ENCODE peak calls at places on chromosomes 16 and 17, in ten cellular contexts. One of them, this sample, is unnamed.

GRCh38 chr17:39676198-39676819 is 8.1 kb downstream of the PNMT start:
- DNase-seq in SK-N-SH: no peak
- DNase-seq in mucosa of descending colon: peak; percentile 89
- DNase-seq in esophagus squamous epithelium: no peak
- DNase-seq in retinal pigment epithelial cell: no peak
- DNase-seq in GM06990: peak; percentile 44
- DNase-seq in DND-41: peak; percentile 21
- DNase-seq in fibroblast of lung: no peak
- DNase-seq in adrenal gland: no peak
- DNase-seq in Calu3: peak; percentile 100
- DNase-seq in this sample: no peak

GRCh38 chr16:30113031-30113710 is at the start of gene GDPD3:
- DNase-seq in adrenal gland: peak; percentile 76
- DNase-seq in DND-41: no peak
- DNase-seq in GM06990: peak; percentile 31
- DNase-seq in SK-N-SH: no peak
- DNase-seq in Calu3: peak; percentile 74
- DNase-seq in mucosa of descending colon: peak; percentile 92
- DNase-seq in fibroblast of lung: peak; percentile 9
- DNase-seq in esophagus squamous epithelium: no peak
- DNase-seq in retinal pigment epithelial cell: no peak
- DNase-seq in this sample: no peak

GRCh38 chr17:17836818-17837379 is at the start of gene SREBF1:
- DNase-seq in SK-N-SH: peak; percentile 87
- DNase-seq in Calu3: peak; percentile 57
- DNase-seq in esophagus squamous epithelium: no peak
- DNase-seq in adrenal gland: peak; percentile 62
- DNase-seq in GM06990: peak; percentile 81
- DNase-seq in fibroblast of lung: peak; percentile 50
- DNase-seq in retinal pigment epithelial cell: no peak
- DNase-seq in DND-41: peak; percentile 45
- DNase-seq in mucosa of descending colon: peak; percentile 84
- DNase-seq in this sample: peak; percentile 66

GRCh38 chr17:29582767-29583166 is 6.7 kb downstream of the GIT1 start:
- DNase-seq in esophagus squamous epithelium: no peak
- DNase-seq in Calu3: no peak
- DNase-seq in GM06990: no peak
- DNase-seq in retinal pigment epithelial cell: no peak
- DNase-seq in DND-41: no peak
- DNase-seq in fibroblast of lung: no peak
- DNase-seq in SK-N-SH: no peak
- DNase-seq in adrenal gland: peak; percentile 18
- DNase-seq in mucosa of descending colon: peak; percentile 37
- DNase-seq in this sample: no peak

GRCh38 chr17:73415782-73416181 is 104.0 kb upstream of the CDC42EP4 start:
- DNase-seq in GM06990: no peak
- DNase-seq in mucosa of descending colon: no peak
- DNase-seq in SK-N-SH: no peak
- DNase-seq in fibroblast of lung: no peak
- DNase-seq in retinal pigment epithelial cell: no peak
- DNase-seq in adrenal gland: no peak
- DNase-seq in Calu3: no peak
- DNase-seq in esophagus squamous epithelium: no peak
- DNase-seq in DND-41: no peak
- DNase-seq in this sample: no peak

GRCh38 chr17:7577327-7578199 is 1.9 kb upstream of the CD68 start:
- DNase-seq in SK-N-SH: no peak
- DNase-seq in esophagus squamous epithelium: no peak
- DNase-seq in adrenal gland: no peak
- DNase-seq in fibroblast of lung: no peak
- DNase-seq in mucosa of descending colon: peak; percentile 11
- DNase-seq in DND-41: no peak
- DNase-seq in GM06990: no peak
- DNase-seq in retinal pigment epithelial cell: no peak
- DNase-seq in Calu3: no peak
- DNase-seq in this sample: no peak

GRCh38 chr16:4477966-4478365 is 1.8 kb downstream of the HMOX2 start:
- DNase-seq in DND-41: no peak
- DNase-seq in Calu3: peak; percentile 52
- DNase-seq in esophagus squamous epithelium: no peak
- DNase-seq in mucosa of descending colon: no peak
- DNase-seq in SK-N-SH: peak; percentile 31
- DNase-seq in adrenal gland: no peak
- DNase-seq in retinal pigment epithelial cell: no peak
- DNase-seq in fibroblast of lung: peak; percentile 49
- DNase-seq in GM06990: no peak
- DNase-seq in this sample: peak; percentile 56

GRCh38 chr17:48037924-48038323 is 327 bp upstream of the COPZ2 start:
- DNase-seq in GM06990: no peak
- DNase-seq in retinal pigment epithelial cell: no peak
- DNase-seq in fibroblast of lung: no peak
- DNase-seq in Calu3: no peak
- DNase-seq in mucosa of descending colon: peak; percentile 44
- DNase-seq in adrenal gland: no peak
- DNase-seq in SK-N-SH: no peak
- DNase-seq in esophagus squamous epithelium: no peak
- DNase-seq in DND-41: no peak
- DNase-seq in this sample: no peak

GRCh38 chr16:83433201-83433600 is 374.6 kb upstream of the HSBP1 start:
- DNase-seq in fibroblast of lung: no peak
- DNase-seq in mucosa of descending colon: no peak
- DNase-seq in DND-41: no peak
- DNase-seq in Calu3: no peak
- DNase-seq in retinal pigment epithelial cell: no peak
- DNase-seq in esophagus squamous epithelium: no peak
- DNase-seq in GM06990: no peak
- DNase-seq in adrenal gland: no peak
- DNase-seq in SK-N-SH: no peak
- DNase-seq in this sample: no peak

GRCh38 chr16:67477960-67478554 is 2.9 kb downstream of the ATP6V0D1 start:
- DNase-seq in SK-N-SH: no peak
- DNase-seq in GM06990: no peak
- DNase-seq in fibroblast of lung: no peak
- DNase-seq in esophagus squamous epithelium: no peak
- DNase-seq in adrenal gland: no peak
- DNase-seq in DND-41: no peak
- DNase-seq in mucosa of descending colon: no peak
- DNase-seq in Calu3: no peak
- DNase-seq in retinal pigment epithelial cell: no peak
- DNase-seq in this sample: no peak

GRCh38 chr16:19853973-19854876 is 30.4 kb downstream of the GPRC5B start:
- DNase-seq in SK-N-SH: no peak
- DNase-seq in mucosa of descending colon: no peak
- DNase-seq in fibroblast of lung: no peak
- DNase-seq in adrenal gland: no peak
- DNase-seq in esophagus squamous epithelium: no peak
- DNase-seq in DND-41: no peak
- DNase-seq in retinal pigment epithelial cell: no peak
- DNase-seq in GM06990: no peak
- DNase-seq in Calu3: no peak
- DNase-seq in this sample: no peak

GRCh38 chr16:31063843-31064611 is 10.0 kb downstream of the ZNF668 start:
- DNase-seq in mucosa of descending colon: no peak
- DNase-seq in DND-41: no peak
- DNase-seq in fibroblast of lung: no peak
- DNase-seq in Calu3: no peak
- DNase-seq in GM06990: no peak
- DNase-seq in adrenal gland: no peak
- DNase-seq in esophagus squamous epithelium: no peak
- DNase-seq in SK-N-SH: no peak
- DNase-seq in retinal pigment epithelial cell: no peak
- DNase-seq in this sample: no peak

GRCh38 chr16:11224894-11225676 is 30.9 kb downstream of the SOCS1 start:
- DNase-seq in SK-N-SH: no peak
- DNase-seq in DND-41: peak; percentile 92
- DNase-seq in GM06990: peak; percentile 86
- DNase-seq in Calu3: no peak
- DNase-seq in esophagus squamous epithelium: peak; percentile 41
- DNase-seq in retinal pigment epithelial cell: no peak
- DNase-seq in adrenal gland: peak; percentile 47
- DNase-seq in fibroblast of lung: no peak
- DNase-seq in mucosa of descending colon: peak; percentile 85
- DNase-seq in this sample: no peak

GRCh38 chr17:63645775-63646491 is 23.7 kb downstream of the MAP3K3 start:
- DNase-seq in esophagus squamous epithelium: no peak
- DNase-seq in SK-N-SH: no peak
- DNase-seq in adrenal gland: no peak
- DNase-seq in retinal pigment epithelial cell: no peak
- DNase-seq in DND-41: no peak
- DNase-seq in mucosa of descending colon: no peak
- DNase-seq in Calu3: no peak
- DNase-seq in GM06990: peak; percentile 41
- DNase-seq in fibroblast of lung: no peak
- DNase-seq in this sample: no peak

GRCh38 chr17:9003355-9004131 is 17.8 kb upstream of the NTN1 start:
- DNase-seq in DND-41: no peak
- DNase-seq in retinal pigment epithelial cell: no peak
- DNase-seq in esophagus squamous epithelium: no peak
- DNase-seq in fibroblast of lung: no peak
- DNase-seq in SK-N-SH: peak; percentile 35
- DNase-seq in Calu3: no peak
- DNase-seq in mucosa of descending colon: no peak
- DNase-seq in GM06990: no peak
- DNase-seq in adrenal gland: no peak
- DNase-seq in this sample: peak; percentile 31

GRCh38 chr17:45963258-45963657 is 35.8 kb upstream of the STH start:
- DNase-seq in retinal pigment epithelial cell: no peak
- DNase-seq in Calu3: no peak
- DNase-seq in adrenal gland: no peak
- DNase-seq in fibroblast of lung: no peak
- DNase-seq in esophagus squamous epithelium: no peak
- DNase-seq in mucosa of descending colon: no peak
- DNase-seq in SK-N-SH: no peak
- DNase-seq in GM06990: no peak
- DNase-seq in DND-41: no peak
- DNase-seq in this sample: no peak
- TF ChIP-seq CTCF in retinal pigment epithelial cell: no peak
- TF ChIP-seq CTCF in Calu3: no peak
- TF ChIP-seq CTCF in adrenal gland: no peak
- TF ChIP-seq CTCF in fibroblast of lung: no peak
- TF ChIP-seq CTCF in esophagus squamous epithelium: no peak
- TF ChIP-seq CTCF in mucosa of descending colon: no peak
- TF ChIP-seq CTCF in SK-N-SH: no peak
- TF ChIP-seq CTCF in GM06990: no peak
- TF ChIP-seq CTCF in DND-41: no peak
- TF ChIP-seq CTCF in this sample: no peak

GRCh38 chr17:13575466-13575865 is 26.3 kb downstream of the HS3ST3A1 start:
- DNase-seq in retinal pigment epithelial cell: no peak
- DNase-seq in fibroblast of lung: no peak
- DNase-seq in GM06990: no peak
- DNase-seq in adrenal gland: no peak
- DNase-seq in SK-N-SH: no peak
- DNase-seq in Calu3: no peak
- DNase-seq in esophagus squamous epithelium: no peak
- DNase-seq in mucosa of descending colon: no peak
- DNase-seq in DND-41: no peak
- DNase-seq in this sample: no peak
- TF ChIP-seq CTCF in retinal pigment epithelial cell: no peak
- TF ChIP-seq CTCF in fibroblast of lung: no peak
- TF ChIP-seq CTCF in GM06990: no peak
- TF ChIP-seq CTCF in adrenal gland: no peak
- TF ChIP-seq CTCF in SK-N-SH: no peak
- TF ChIP-seq CTCF in Calu3: no peak
- TF ChIP-seq CTCF in esophagus squamous epithelium: no peak
- TF ChIP-seq CTCF in mucosa of descending colon: no peak
- TF ChIP-seq CTCF in DND-41: no peak
- TF ChIP-seq CTCF in this sample: no peak

DNA sequence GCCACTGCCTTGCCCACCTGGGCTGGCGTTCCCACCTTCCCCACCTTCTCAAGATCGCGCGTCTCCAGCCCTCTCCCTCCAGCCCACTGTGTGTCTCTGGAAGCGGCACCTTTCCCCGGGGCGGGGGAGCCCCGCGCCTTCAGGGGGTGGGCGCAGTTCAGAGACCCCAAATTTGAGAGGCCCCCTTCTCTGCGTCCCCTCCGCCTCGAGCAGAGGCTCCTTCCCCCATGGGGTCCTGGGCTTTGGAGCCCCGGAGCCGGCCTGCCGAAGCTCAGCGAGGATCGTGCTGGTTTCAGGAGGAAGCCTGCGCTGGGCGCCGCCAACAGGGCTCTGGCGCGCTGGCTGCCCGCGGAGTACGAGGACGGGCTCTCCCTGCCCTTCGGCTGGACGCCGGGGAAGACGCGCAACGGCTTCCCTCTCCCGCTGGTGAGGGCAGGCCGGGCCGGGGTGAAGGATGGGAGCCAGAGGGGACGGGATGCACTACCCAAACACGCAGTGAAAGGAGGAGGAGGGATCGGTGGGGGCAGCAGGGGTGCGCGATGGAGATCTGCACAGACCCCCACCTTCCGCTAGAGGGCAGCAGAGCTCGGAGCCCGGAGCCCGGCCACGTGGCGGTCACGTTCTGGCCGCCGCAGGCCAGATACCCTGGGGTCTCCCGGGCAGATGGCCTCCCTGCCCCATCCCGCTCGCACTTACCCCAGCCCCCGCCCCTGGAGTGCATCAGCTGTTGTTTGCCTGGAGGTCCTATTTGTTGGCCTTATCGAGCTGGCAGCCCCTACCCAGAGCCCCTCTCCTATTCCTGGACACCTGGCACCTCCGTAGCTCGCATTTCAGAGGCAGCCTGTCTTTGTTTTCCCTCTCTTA is 11.1 kb downstream of the LPO start:
- DNase-seq in DND-41: peak; percentile 54
- DNase-seq in SK-N-SH: peak; percentile 99
- DNase-seq in mucosa of descending colon: peak; percentile 68
- DNase-seq in GM06990: peak; percentile 69
- DNase-seq in Calu3: peak; percentile 56
- DNase-seq in esophagus squamous epithelium: no peak
- DNase-seq in adrenal gland: peak; percentile 66
- DNase-seq in retinal pigment epithelial cell: no peak
- DNase-seq in fibroblast of lung: peak; percentile 51
- DNase-seq in this sample: peak; percentile 82
- TF ChIP-seq CTCF in DND-41: peak; percentile 79
- TF ChIP-seq CTCF in SK-N-SH: peak; percentile 99
- TF ChIP-seq CTCF in mucosa of descending colon: peak; percentile 93
- TF ChIP-seq CTCF in GM06990: peak; percentile 96
- TF ChIP-seq CTCF in Calu3: peak; percentile 61
- TF ChIP-seq CTCF in esophagus squamous epithelium: peak; percentile 86
- TF ChIP-seq CTCF in adrenal gland: peak; percentile 73
- TF ChIP-seq CTCF in retinal pigment epithelial cell: peak; percentile 82
- TF ChIP-seq CTCF in fibroblast of lung: peak; percentile 77
- TF ChIP-seq CTCF in this sample: peak; percentile 95

DNA sequence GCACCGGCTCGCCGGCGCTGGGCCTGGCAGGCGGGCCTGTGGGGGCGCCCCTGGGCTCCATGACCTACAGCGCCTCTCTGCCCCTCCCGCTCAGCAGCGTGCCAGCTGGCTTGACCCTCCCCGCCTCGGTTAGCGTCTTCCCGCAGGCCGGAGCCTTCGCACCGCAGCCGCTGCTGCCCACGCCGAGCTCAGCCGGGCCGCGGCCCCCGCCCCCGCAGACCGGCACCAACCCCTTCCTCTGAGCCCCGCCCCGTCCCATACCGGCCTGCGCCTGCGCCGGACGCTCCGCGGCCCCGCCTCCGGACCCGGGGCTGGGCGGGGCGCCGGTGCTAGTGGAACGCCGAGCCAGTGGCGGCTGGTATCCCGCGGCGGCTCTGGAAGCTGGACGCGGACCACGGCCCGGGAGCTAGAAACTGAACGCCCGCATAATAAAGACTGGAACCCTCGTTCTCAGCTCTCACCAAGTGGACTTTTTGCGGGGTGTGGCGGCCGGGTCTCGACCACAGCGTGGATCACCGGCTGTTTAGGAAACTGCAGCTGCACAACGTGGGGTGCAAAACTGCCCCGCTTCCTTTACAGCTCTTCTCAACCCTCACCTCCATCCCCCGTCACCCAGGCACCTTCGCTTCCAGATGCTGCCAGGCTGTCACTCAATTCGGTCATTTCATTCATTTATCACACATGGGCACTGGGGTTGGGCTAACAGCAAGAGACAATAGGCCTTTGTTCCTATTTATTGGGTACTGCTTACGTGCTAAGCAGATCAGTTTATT is 4.9 kb upstream of the SPATA20 start:
- DNase-seq in GM06990: peak; percentile 87
- DNase-seq in SK-N-SH: peak; percentile 100
- DNase-seq in fibroblast of lung: peak; percentile 62
- DNase-seq in Calu3: peak; percentile 97
- DNase-seq in retinal pigment epithelial cell: peak; percentile 37
- DNase-seq in adrenal gland: peak; percentile 87
- DNase-seq in DND-41: peak; percentile 83
- DNase-seq in esophagus squamous epithelium: no peak
- DNase-seq in mucosa of descending colon: peak; percentile 92
- DNase-seq in this sample: peak; percentile 90
- TF ChIP-seq CTCF in GM06990: peak; percentile 24
- TF ChIP-seq CTCF in SK-N-SH: peak; percentile 46
- TF ChIP-seq CTCF in fibroblast of lung: peak; percentile 3
- TF ChIP-seq CTCF in Calu3: peak; percentile 7
- TF ChIP-seq CTCF in retinal pigment epithelial cell: no peak
- TF ChIP-seq CTCF in adrenal gland: no peak
- TF ChIP-seq CTCF in DND-41: peak; percentile 47
- TF ChIP-seq CTCF in esophagus squamous epithelium: peak; percentile 8
- TF ChIP-seq CTCF in mucosa of descending colon: no peak
- TF ChIP-seq CTCF in this sample: no peak

This sample was measured in endothelial cell.